ENCODE peak calls at places on chromosomes 16 and 17, in four cellular contexts. One of them, this sample, is unnamed.

GRCh38 chr17:74633261-74633783 is 9.8 kb upstream of the CD300E start:
- DNase-seq in activated T-cell treated with anti-CD3 and anti-CD28 coated beads for 24 hours: no peak
- DNase-seq in activated naive CD4-positive, alpha-beta T cell treated with anti-CD3 and anti-CD28 coated beads, Interleukin-2, amount 50 U/mL, for 16 hours: no peak
- DNase-seq in cardiac fibroblast: no peak
- DNase-seq in this sample: no peak

GRCh38 chr16:50802000-50802399 is 60.1 kb downstream of the CYLD start:
- DNase-seq in activated T-cell treated with anti-CD3 and anti-CD28 coated beads for 24 hours: no peak
- DNase-seq in activated naive CD4-positive, alpha-beta T cell treated with anti-CD3 and anti-CD28 coated beads, Interleukin-2, amount 50 U/mL, for 16 hours: no peak
- DNase-seq in cardiac fibroblast: peak; percentile 49
- DNase-seq in this sample: no peak

GRCh38 chr16:26672206-26672605 is 394.5 kb upstream of the C16orf82 start:
- DNase-seq in activated naive CD4-positive, alpha-beta T cell treated with anti-CD3 and anti-CD28 coated beads, Interleukin-2, amount 50 U/mL, for 16 hours: peak; percentile 60
- DNase-seq in activated T-cell treated with anti-CD3 and anti-CD28 coated beads for 24 hours: peak; percentile 35
- DNase-seq in cardiac fibroblast: no peak
- DNase-seq in this sample: no peak

GRCh38 chr17:40326014-40326831 is 17.2 kb downstream of the RARA start:
- DNase-seq in activated T-cell treated with anti-CD3 and anti-CD28 coated beads for 24 hours: no peak
- DNase-seq in activated naive CD4-positive, alpha-beta T cell treated with anti-CD3 and anti-CD28 coated beads, Interleukin-2, amount 50 U/mL, for 16 hours: peak; percentile 40
- DNase-seq in cardiac fibroblast: no peak
- DNase-seq in this sample: peak; percentile 75

GRCh38 chr16:24781256-24781655 is 51.8 kb downstream of the TNRC6A start:
- DNase-seq in cardiac fibroblast: no peak
- DNase-seq in activated T-cell treated with anti-CD3 and anti-CD28 coated beads for 24 hours: no peak
- DNase-seq in activated naive CD4-positive, alpha-beta T cell treated with anti-CD3 and anti-CD28 coated beads, Interleukin-2, amount 50 U/mL, for 16 hours: no peak
- DNase-seq in this sample: no peak

GRCh38 chr16:56938664-56939513 is 6.9 kb downstream of the HERPUD1 start:
- DNase-seq in activated T-cell treated with anti-CD3 and anti-CD28 coated beads for 24 hours: peak; percentile 37
- DNase-seq in cardiac fibroblast: no peak
- DNase-seq in activated naive CD4-positive, alpha-beta T cell treated with anti-CD3 and anti-CD28 coated beads, Interleukin-2, amount 50 U/mL, for 16 hours: peak; percentile 35
- DNase-seq in this sample: peak; percentile 76

GRCh38 chr16:48444574-48444973 is 59.4 kb upstream of the SIAH1 start:
- DNase-seq in cardiac fibroblast: peak; percentile 90
- DNase-seq in activated T-cell treated with anti-CD3 and anti-CD28 coated beads for 24 hours: no peak
- DNase-seq in activated naive CD4-positive, alpha-beta T cell treated with anti-CD3 and anti-CD28 coated beads, Interleukin-2, amount 50 U/mL, for 16 hours: no peak
- DNase-seq in this sample: no peak

GRCh38 chr16:30551781-30552180 is 6.4 kb downstream of the ZNF764 start:
- DNase-seq in activated T-cell treated with anti-CD3 and anti-CD28 coated beads for 24 hours: peak; percentile 62
- DNase-seq in cardiac fibroblast: no peak
- DNase-seq in activated naive CD4-positive, alpha-beta T cell treated with anti-CD3 and anti-CD28 coated beads, Interleukin-2, amount 50 U/mL, for 16 hours: peak; percentile 43
- DNase-seq in this sample: no peak

GRCh38 chr16:87698241-87698640 is 67.5 kb downstream of the KLHDC4 start:
- DNase-seq in activated T-cell treated with anti-CD3 and anti-CD28 coated beads for 24 hours: no peak
- DNase-seq in activated naive CD4-positive, alpha-beta T cell treated with anti-CD3 and anti-CD28 coated beads, Interleukin-2, amount 50 U/mL, for 16 hours: no peak
- DNase-seq in cardiac fibroblast: no peak
- DNase-seq in this sample: no peak

GRCh38 chr17:33137411-33137810 is 145.8 kb downstream of the SPACA3 start:
- DNase-seq in cardiac fibroblast: no peak
- DNase-seq in activated naive CD4-positive, alpha-beta T cell treated with anti-CD3 and anti-CD28 coated beads, Interleukin-2, amount 50 U/mL, for 16 hours: no peak
- DNase-seq in activated T-cell treated with anti-CD3 and anti-CD28 coated beads for 24 hours: no peak
- DNase-seq in this sample: no peak